ENCODE peak calls at places on chromosomes 11 and 22, in four cellular contexts. P is naive thymus-derived CD8-positive, alpha-beta T cell; Q is uterus; H is fibroblast of villous mesenchyme. U is an unnamed sample.

GRCh38 chr11:76448506-76448905 is 3.7 kb downstream of the EMSY start:
- DNase-seq in Q (no peak), P (no peak), H (no peak), U (no peak)

GRCh38 chr22:38955926-38956325 is 1.5 kb upstream of the APOBEC3A start:
- DNase-seq in P (no peak), H (no peak), Q (no peak), U (no peak)

GRCh38 chr11:62791501-62792192 is at the start of gene TMEM223:
- DNase-seq in P (peak; percentile 82), Q (peak; percentile 82), H (peak; percentile 80), U (peak; percentile 57)

GRCh38 chr11:28518825-28519224 is 410.6 kb downstream of the METTL15 start:
- DNase-seq in P (no peak), H (no peak), Q (no peak), U (no peak)

GRCh38 chr11:115590254-115590653 is 86.0 kb upstream of the CADM1 start:
- DNase-seq in Q (no peak), H (no peak), P (no peak), U (no peak)

GRCh38 chr11:119335655-119336543 is 1.6 kb downstream of the RNF26 start:
- DNase-seq in H (no peak), P (no peak), Q (no peak), U (no peak)

GRCh38 chr11:65403607-65404121 is 17.2 kb downstream of the FRMD8 start:
- DNase-seq in Q (no peak), H (no peak), P (no peak), U (no peak)

GRCh38 chr11:106466441-106467190 is 389.2 kb downstream of the AASDHPPT start:
- DNase-seq in P (no peak), Q (no peak), H (peak; percentile 88), U (no peak)

GRCh38 chr11:96242191-96242845 is 100.7 kb downstream of the MAML2 start:
- DNase-seq in H (peak; percentile 84), P (no peak), Q (no peak), U (no peak)

GRCh38 chr11:131297441-131297840 is 73.0 kb upstream of the NTM start:
- DNase-seq in H (no peak), Q (no peak), P (no peak), U (no peak)

U was measured in omental fat pad.